ENCODE peak calls at places on chromosomes 1 and 21, in four cellular contexts. S, F, G and U are unnamed samples.

GRCh38 chr1:70103770-70104169 is 101.6 kb downstream of the LRRC40 start:
- DNase-seq in S (no peak), F (no peak), G (no peak), U (no peak)

GRCh38 chr1:240031414-240031813 is 60.3 kb upstream of the FMN2 start:
- DNase-seq in F (no peak), S (no peak), G (no peak), U (no peak)

GRCh38 chr1:115317101-115318012 is 20.7 kb downstream of the NGF start:
- DNase-seq in S (no peak), G (no peak), F (no peak), U (no peak)

GRCh38 chr1:213276236-213276635 is 225.2 kb downstream of the RPS6KC1 start:
- DNase-seq in S (no peak), F (no peak), G (no peak), U (no peak)

GRCh38 chr1:54290443-54291184 is 90.6 kb downstream of the MRPL37 start:
- DNase-seq in S (no peak), F (no peak), G (no peak), U (no peak)

GRCh38 chr1:3312310-3312734 is 142.1 kb upstream of the ARHGEF16 start:
- DNase-seq in S (no peak), F (no peak), G (no peak), U (no peak)

GRCh38 chr21:34367320-34367935 is 3.6 kb downstream of the KCNE2 start:
- DNase-seq in G (peak), F (peak), S (peak), U (peak)

GRCh38 chr1:236417325-236417724 is 23.2 kb downstream of the EDARADD start:
- DNase-seq in G (no peak), S (no peak), F (no peak), U (no peak)

GRCh38 chr1:50774759-50775351 is 185.2 kb downstream of the FAF1 start:
- DNase-seq in G (peak), F (peak), S (peak), U (peak)

GRCh38 chr1:66725885-66726665 is 26.2 kb upstream of the DYNLT5 start:
- DNase-seq in G (peak), F (peak), S (peak), U (peak)

GRCh38 chr1:10920063-10920626 is 92.3 kb upstream of the TARDBP start:
- DNase-seq in G (no peak), F (no peak), S (no peak), U (no peak)

GRCh38 chr1:101228424-101229134 is 8.2 kb upstream of the S1PR1 start:
- DNase-seq in G (no peak), F (no peak), S (no peak), U (no peak)

GRCh38 chr21:14843991-14844390 is 220.8 kb downstream of the NRIP1 start:
- DNase-seq in S (no peak), G (no peak), F (no peak), U (no peak)

GRCh38 chr1:55172272-55172671 is 42.9 kb downstream of the USP24 start:
- DNase-seq in S (no peak), F (no peak), G (no peak), U (no peak)

GRCh38 chr1:15249032-15249601 is 2.1 kb downstream of the FHAD1 start:
- DNase-seq in S (no peak), G (no peak), F (no peak), U (no peak)

GRCh38 chr1:226602186-226603029 is 53.8 kb downstream of the STUM start:
- DNase-seq in S (no peak), F (peak), G (no peak), U (no peak)

GRCh38 chr21:39968010-39968409 is 100.8 kb downstream of the PCP4 start:
- DNase-seq in S (no peak), F (no peak), G (no peak), U (no peak)

GRCh38 chr1:198497326-198498220 is 42.9 kb downstream of the ATP6V1G3 start:
- DNase-seq in S (no peak), G (peak), F (no peak), U (no peak)

GRCh38 chr1:8813016-8813763 is 4.2 kb downstream of the RERE start:
- DNase-seq in F (no peak), S (no peak), G (no peak), U (no peak)

GRCh38 chr1:224635356-224635755 is 19.2 kb downstream of the CNIH3 start:
- DNase-seq in S (no peak), F (no peak), G (no peak), U (no peak)

GRCh38 chr1:160748877-160749269 is 9.8 kb downstream of the SLAMF7 start:
- DNase-seq in F (no peak), S (no peak), G (no peak), U (peak)

GRCh38 chr1:60982539-60982938 is 99.8 kb upstream of the NFIA start:
- DNase-seq in G (no peak), S (no peak), F (no peak), U (no peak)

GRCh38 chr21:16912075-16912474 is 600.8 kb upstream of the CXADR start:
- DNase-seq in S (no peak), F (no peak), G (no peak), U (no peak)

GRCh38 chr21:38993561-38993960 is 187.8 kb downstream of the ETS2 start:
- DNase-seq in F (peak), S (no peak), G (peak), U (peak)

GRCh38 chr21:37527716-37528115 is 161.1 kb downstream of the DYRK1A start:
- DNase-seq in S (no peak), G (no peak), F (no peak), U (no peak)

GRCh38 chr1:231241751-231242150 is 739 bp downstream of the GNPAT start:
- DNase-seq in G (peak), S (no peak), F (no peak), U (no peak)

GRCh38 chr21:26782349-26782748 is 62.9 kb downstream of the ADAMTS1 start:
- DNase-seq in S (no peak), G (no peak), F (no peak), U (no peak)

GRCh38 chr1:32426489-32427255 is 32.4 kb upstream of the BSDC1 start:
- DNase-seq in S (no peak), F (no peak), G (peak), U (no peak)

GRCh38 chr1:1926886-1927660 is 8.0 kb upstream of the TMEM52 start:
- DNase-seq in F (no peak), S (no peak), G (no peak), U (no peak)

GRCh38 chr1:1929102-1929638 is 10.1 kb upstream of the TMEM52 start:
- DNase-seq in S (no peak), G (no peak), F (no peak), U (no peak)

GRCh38 chr1:1928231-1929101 is 9.4 kb upstream of the TMEM52 start:
- DNase-seq in G (no peak), S (no peak), F (no peak), U (no peak)

GRCh38 chr1:1926346-1926811 is 7.3 kb upstream of the TMEM52 start:
- DNase-seq in F (no peak), G (no peak), S (no peak), U (no peak)

DNA sequence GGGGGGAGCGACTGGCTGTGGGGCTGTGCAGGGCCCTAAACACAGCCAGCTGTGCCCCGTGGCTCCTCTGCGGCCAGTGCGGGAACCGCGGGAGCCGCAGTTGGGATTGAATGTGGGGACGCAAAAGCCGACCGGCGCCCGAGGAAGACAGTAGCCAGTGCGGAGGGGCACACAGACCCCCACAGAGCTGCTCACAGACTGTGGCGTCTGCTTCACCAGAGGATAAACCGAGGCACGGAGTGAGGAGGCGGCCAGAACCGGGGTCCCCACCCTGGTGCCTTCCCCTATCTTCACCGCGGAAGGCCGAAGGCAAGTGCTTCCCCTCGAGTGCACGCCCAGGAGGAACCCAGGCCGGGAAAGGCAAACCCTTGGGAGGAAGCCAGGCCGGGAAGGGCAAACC is 8.7 kb upstream of the TMEM52 start:
- DNase-seq in S (no peak), F (no peak), G (no peak), U (no peak)
- H3K27ac ChIP-seq in S (no peak), F (no peak), G (no peak), U (no peak)

DNA sequence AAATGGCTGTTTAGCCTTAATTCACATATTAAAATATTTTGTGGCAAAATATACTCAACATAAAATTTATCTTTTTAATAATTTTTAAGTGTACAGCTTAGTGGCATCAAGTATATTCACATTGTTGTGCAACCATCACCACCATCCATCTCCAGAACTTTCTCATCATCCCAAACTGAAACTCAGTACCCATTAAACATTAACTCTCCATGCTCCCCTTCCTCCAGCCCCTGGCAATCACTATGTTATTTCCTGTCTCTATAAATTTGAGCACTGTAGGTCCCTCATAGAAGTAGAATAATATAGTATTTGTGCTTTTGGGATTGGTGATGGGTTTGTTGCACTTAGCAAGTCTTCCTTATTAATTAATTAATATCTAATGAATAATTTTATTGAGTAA is 29.4 kb downstream of the CCN1 start:
- DNase-seq in S (no peak), F (no peak), G (no peak), U (no peak)
- H3K27ac ChIP-seq in S (no peak), F (no peak), G (no peak), U (no peak)

DNA sequence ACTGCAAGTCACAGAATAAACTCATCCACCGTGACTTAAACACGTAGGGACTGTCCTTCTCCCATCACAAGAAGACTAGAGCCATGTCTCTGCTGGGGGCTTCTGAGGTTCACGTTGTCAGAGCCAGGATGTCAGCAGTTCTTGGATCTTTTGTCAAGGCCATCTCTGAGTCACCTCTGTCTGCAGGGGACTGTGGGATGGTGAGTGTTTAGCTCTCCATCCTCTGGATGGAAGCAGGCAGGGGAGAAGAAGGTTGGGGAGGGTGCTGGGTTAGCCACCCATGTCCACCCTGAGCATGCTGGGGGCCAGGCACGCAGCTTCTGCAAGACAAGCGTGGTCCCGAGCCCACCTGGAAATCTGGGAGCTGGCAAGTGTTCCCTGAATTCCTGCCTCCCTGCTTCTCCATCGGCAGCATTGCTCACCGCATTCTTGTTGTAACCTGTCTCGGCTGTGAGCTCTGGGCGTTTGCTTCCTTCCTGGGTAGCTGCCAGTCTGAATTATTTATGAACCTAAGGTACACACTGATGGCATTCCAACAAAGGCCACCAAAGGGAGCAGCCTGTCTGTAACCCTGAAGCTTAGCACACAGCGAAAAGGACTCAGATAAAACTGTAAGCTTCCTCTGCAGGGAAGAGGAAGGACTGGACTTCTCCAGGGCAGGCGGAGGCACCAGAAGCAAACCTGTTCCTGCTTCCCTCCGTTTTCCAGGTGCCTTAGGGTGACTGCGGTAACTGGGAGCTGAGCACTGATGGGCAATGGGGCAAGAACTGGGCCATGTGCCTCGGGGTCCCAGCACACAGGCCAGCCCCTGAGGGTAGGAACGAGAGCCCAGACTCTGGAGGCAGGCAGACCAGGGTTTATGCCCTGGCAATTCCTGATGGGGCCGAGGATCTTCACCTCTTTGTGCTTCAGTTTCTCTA is 88.6 kb downstream of the RIPK4 start:
- DNase-seq in G (no peak), F (no peak), S (no peak), U (peak)
- H3K27ac ChIP-seq in G (no peak), F (peak), S (no peak), U (peak)

DNA sequence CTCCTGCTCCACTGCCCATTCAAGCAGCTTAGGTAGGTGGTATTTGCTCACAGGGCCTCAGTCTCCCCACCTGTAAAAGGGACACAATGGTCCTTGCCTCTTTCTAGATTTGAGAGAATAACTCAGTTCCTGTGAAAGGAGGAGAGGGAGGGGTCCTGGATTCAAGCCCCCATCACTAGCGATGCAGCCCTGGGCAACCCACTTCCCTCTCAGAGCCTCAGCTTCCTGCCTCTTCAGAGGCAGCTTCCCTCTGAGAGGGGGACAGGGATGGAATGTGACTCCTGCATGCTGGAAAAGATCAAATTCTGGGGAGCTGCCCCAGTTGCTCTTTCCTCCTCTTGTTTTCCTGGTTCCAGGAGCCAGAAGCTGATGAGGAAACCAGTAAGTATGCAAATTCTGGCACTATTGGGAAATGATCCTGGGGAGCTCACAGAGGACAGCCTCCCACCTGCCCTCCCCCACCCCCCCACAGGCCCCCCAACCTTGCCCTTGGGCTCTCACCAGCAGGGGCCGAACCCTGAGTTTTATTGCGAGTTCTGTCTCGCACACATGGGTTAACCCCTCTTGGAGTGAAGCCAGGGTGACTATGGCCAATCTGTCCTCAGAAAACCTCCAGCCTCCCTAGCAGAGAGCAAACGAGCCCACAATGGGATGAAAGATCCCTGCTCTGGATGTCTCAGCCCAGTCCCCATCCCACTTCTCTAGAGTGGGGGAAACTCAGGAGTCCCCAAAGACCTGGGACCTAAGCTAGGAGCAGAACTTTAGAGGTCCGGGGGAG is 11.7 kb downstream of the ZC3H12A start:
- DNase-seq in S (no peak), G (no peak), F (no peak), U (no peak)
- H3K27ac ChIP-seq in S (no peak), G (no peak), F (peak), U (peak)

DNA sequence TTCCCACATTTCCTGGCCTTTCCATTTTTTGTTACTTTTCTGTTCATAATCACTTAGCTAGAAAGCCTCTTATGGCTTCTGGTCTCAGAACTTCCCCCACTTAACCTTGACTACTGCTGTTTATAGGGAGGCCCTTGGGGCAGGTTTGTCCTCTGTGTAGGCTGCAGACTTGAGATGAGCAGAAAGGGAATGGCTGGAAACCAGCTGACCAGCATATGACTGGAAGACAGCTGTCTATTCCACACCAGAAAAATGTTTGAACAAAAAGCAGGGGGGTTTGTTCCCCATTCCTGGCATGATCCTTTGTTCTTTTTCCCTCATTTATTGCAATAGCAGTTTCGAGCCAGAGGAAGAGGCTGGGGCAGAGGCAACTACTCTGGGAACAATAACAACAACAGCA is 4.9 kb upstream of the SH3D21 start:
- DNase-seq in G (no peak), F (no peak), S (no peak), U (no peak)
- H3K27ac ChIP-seq in G (peak), F (no peak), S (peak), U (peak)

DNA sequence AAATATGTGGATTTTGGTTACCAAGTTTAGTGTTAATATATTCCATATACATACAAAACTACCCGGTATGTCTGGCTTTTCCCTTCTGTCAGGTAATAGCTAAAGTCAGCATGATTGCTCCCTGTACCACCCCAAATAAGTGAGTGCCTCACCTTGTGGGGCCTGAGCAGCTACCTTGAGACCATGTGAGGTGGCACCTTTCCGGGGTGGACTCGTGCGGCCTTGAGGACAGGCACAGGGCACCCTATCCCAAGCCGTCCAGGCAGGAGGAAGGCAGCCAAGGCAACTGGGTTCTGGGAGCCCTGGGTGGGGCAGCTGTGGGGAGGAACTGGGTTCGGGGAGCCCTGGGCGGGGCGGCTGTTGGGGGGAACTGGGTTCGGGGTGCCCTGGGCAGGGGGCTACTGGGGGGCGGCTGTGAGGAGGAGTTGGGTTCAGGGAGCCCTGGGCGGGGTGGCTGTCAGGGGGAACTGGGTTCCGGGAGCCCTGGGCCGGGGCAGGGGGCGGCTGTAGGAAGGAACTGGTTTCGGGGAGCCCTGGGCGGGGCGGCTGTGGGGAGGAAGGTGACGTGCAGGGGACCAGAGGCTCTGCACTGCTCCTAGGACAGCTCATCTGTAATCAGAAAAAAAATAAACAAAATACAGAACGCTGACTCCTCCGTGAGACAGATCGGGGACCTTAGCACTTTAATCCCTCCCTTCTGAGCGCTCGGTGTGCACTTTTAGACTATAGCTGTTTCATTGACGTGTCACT is 63.3 kb downstream of the POFUT2 start:
- DNase-seq in S (no peak), F (no peak), G (peak), U (no peak)
- H3K27ac ChIP-seq in S (no peak), F (no peak), G (no peak), U (no peak)

GRCh38 chr1:162649606-162650005 is 17.3 kb downstream of the DDR2 start:
- DNase-seq in F (no peak), S (no peak), G (peak), U (no peak)
- H3K27ac ChIP-seq in F (no peak), S (no peak), G (peak), U (no peak)

DNA sequence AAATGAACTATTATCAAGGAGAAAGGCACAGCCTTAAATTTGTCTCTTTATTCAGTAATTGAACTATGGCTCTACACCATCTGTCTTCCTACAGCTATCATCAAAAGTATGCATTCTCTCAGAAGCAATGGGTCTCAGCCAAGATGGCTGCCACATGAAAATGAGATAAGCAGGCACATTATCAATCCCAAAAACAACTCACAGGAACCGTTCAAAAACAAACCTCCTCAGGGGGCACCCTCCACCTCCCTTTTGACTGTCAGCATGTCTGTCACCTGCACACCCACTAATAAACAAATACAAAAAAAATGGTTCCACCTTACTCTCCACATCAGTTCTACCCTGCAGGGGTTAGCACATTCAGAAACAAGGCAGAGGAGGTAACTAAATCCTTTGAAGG is 23.6 kb downstream of the KIAA0319L start:
- DNase-seq in G (no peak), S (no peak), F (no peak), U (no peak)
- H3K27ac ChIP-seq in G (no peak), S (no peak), F (no peak), U (no peak)